ENCODE peak calls at places on chromosomes 5 and 9, in eight cellular contexts. A is neural progenitor cell, C is GM23248, X is K562, E is HCT116, G is endothelial cell of umbilical vein, D is GM23338, R is mesendoderm. K is an unnamed sample. For H3K4me1, the result is how much of the 10 kb centered on the place peaks cover.

GRCh38 chr5:16673241-16673998 is 56.6 kb upstream of the RETREG1 start:
- DNase-seq in R (no peak), D (no peak), G (no peak), E (no peak), A (no peak), X (no peak), C (no peak), K (peak)

GRCh38 chr5:134552301-134552700 is 26.8 kb downstream of the JADE2 start:
- DNase-seq in A (no peak), R (no peak), C (peak), D (no peak), E (no peak), X (no peak), G (peak), K (no peak)

GRCh38 chr5:159217236-159217635 is 7.9 kb upstream of the RNF145 start:
- DNase-seq in X (no peak), R (no peak), D (no peak), G (no peak), C (no peak), E (no peak), A (no peak), K (no peak)

GRCh38 chr9:11328326-11328725 is 715.5 kb upstream of the PTPRD start:
- DNase-seq in G (no peak), A (no peak), D (no peak), E (no peak), X (no peak), R (no peak), C (no peak), K (no peak)

GRCh38 chr5:178511173-178511572 is 79.0 kb downstream of the COL23A1 start:
- DNase-seq in D (no peak), A (no peak), C (no peak), G (no peak), E (no peak), X (no peak), R (no peak), K (no peak)

GRCh38 chr9:98365227-98365669 is 109.8 kb upstream of the TBC1D2 start:
- DNase-seq in D (peak), R (peak), E (peak), C (peak), A (peak), G (peak), X (peak), K (peak)

GRCh38 chr5:88660326-88660946 is 222.5 kb downstream of the MEF2C start:
- DNase-seq in E (peak), R (peak), D (peak), A (peak), G (no peak), C (peak), X (no peak), K (no peak)

GRCh38 chr9:76880210-76880609 is 25.7 kb downstream of the PRUNE2 start:
- DNase-seq in D (no peak), E (no peak), G (no peak), R (no peak), C (no peak), A (no peak), X (no peak), K (no peak)

GRCh38 chr9:123002754-123003153 is 30.7 kb upstream of the GPR21 start:
- DNase-seq in G (peak), C (no peak), E (no peak), A (peak), X (no peak), R (peak), D (peak), K (no peak)

GRCh38 chr5:80036621-80037020 is 1.5 kb downstream of the THBS4 start:
- DNase-seq in G (no peak), C (no peak), X (no peak), E (no peak), D (no peak), A (no peak), R (no peak), K (no peak)

GRCh38 chr5:134079748-134080581 is 34.5 kb upstream of the TCF7 start:
- DNase-seq in E (no peak), C (no peak), G (no peak), A (no peak), R (no peak), D (no peak), X (no peak), K (no peak)

GRCh38 chr5:57684299-57684702 is 201.7 kb upstream of the ACTBL2 start:
- DNase-seq in C (no peak), E (no peak), A (no peak), X (no peak), G (peak), D (no peak), R (peak), K (no peak)

GRCh38 chr5:146582015-146582414 is 66.0 kb upstream of the GPR151 start:
- DNase-seq in E (no peak), A (no peak), D (no peak), C (no peak), X (no peak), G (no peak), R (no peak), K (no peak)

GRCh38 chr5:21121213-21121612 is 1133.2 kb upstream of the CDH18 start:
- DNase-seq in G (no peak), X (no peak), A (no peak), D (no peak), C (no peak), R (no peak), E (no peak), K (no peak)

GRCh38 chr5:73564644-73565165 is 734 bp downstream of the ANKRA2 start:
- DNase-seq in D (no peak), R (peak), G (no peak), X (peak), A (no peak), E (no peak), C (peak), K (peak)

GRCh38 chr9:17635115-17635890 is 56.4 kb downstream of the SH3GL2 start:
- DNase-seq in D (no peak), A (no peak), E (no peak), R (no peak), C (no peak), X (no peak), G (peak), K (no peak)

GRCh38 chr5:115801152-115801551 is 15.3 kb downstream of the CDO1 start:
- DNase-seq in C (no peak), R (no peak), A (no peak), X (no peak), E (no peak), D (no peak), G (no peak), K (no peak)

GRCh38 chr9:70902171-70902570 is 219.2 kb downstream of the TRPM3 start:
- DNase-seq in G (peak), E (no peak), R (no peak), X (no peak), A (no peak), C (peak), D (no peak), K (no peak)

GRCh38 chr9:136270173-136270710 is 24.6 kb upstream of the QSOX2 start:
- DNase-seq in C (no peak), E (no peak), A (no peak), X (no peak), R (no peak), G (no peak), D (no peak), K (no peak)

GRCh38 chr5:55853271-55853670 is 2.1 kb downstream of the IL31RA start:
- DNase-seq in C (peak), X (no peak), D (no peak), R (no peak), A (no peak), E (no peak), G (peak), K (no peak)

GRCh38 chr5:148769941-148770340 is 56.5 kb upstream of the ADRB2 start:
- DNase-seq in A (no peak), C (no peak), E (no peak), R (no peak), G (no peak), D (no peak), X (no peak), K (no peak)

GRCh38 chr5:58871648-58872242 is 288.9 kb downstream of the RAB3C start:
- DNase-seq in E (peak), C (peak), A (peak), D (peak), R (peak), G (peak), X (peak), K (peak)

GRCh38 chr9:84493284-84493947 is 152.9 kb upstream of the SLC28A3 start:
- DNase-seq in A (peak), C (no peak), R (peak), X (no peak), E (no peak), G (no peak), D (peak), K (no peak)

DNA sequence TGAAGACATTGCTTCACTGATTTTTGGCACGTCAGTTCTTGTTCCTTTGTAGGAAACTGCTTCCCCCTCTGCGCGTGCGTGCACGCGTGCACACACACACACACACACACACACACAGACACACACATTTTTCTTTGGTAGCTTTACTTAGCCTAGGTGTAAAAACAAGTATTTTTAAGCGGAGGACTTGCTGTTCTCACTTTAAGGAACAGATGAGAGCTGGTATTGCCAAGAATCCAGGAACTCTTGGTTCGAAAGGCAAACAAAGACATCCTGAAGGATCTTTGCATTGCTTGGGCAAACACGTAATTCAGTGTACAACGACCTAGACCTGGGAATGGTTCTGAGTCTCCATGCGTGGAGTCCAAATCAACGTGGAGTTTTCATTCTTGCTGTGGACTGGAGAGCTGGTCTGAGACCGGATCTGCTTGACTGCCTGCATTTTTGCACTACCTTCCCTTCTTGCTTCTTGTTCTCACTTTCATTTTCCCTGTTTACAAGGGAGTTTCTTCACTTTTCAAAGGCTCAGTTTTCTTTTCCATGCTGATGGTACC is 8.2 kb downstream of the TMEM268 start:
- DNase-seq in D (no peak), A (no peak), X (no peak), G (peak), E (no peak), R (no peak), C (no peak), K (no peak)
- H3K4me1 ChIP-seq in D (under half), A (under half), X (under half), G (under half), E (under half), R (under half), C (under half), K (under half)

DNA sequence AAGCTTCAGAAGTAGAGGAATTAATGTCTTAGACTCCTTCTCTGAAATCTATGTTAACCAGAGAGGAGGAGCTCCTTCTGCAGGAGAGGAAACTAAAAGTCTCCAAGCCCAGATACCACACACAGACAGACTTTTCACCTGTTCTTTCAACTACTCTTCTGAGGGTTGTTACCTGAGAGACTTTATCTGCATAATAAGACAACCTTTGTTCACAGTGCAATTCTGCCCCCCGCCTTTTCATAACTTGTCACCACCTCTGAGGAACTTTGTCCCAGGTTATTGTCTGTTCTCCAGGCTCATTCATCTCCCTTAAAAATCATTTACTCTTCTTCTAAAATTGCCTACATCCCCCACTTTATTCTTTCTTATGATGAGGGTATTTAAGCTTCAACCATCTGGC is 9.4 kb upstream of the GALNT10 start:
- DNase-seq in R (no peak), G (no peak), X (no peak), D (no peak), C (no peak), A (no peak), E (no peak), K (no peak)
- H3K4me2 ChIP-seq in R (no peak), G (no peak), X (no peak), D (peak), C (no peak), A (no peak), E (no peak), K (no peak)

GRCh38 chr5:62299097-62299496 is 6.9 kb upstream of the KIF2A start:
- DNase-seq in R (no peak), C (no peak), D (no peak), G (no peak), X (no peak), A (no peak), E (no peak), K (no peak)

GRCh38 chr5:62299600-62299999 is 6.4 kb upstream of the KIF2A start:
- DNase-seq in C (no peak), X (no peak), E (no peak), R (no peak), D (no peak), G (no peak), A (no peak), K (no peak)

GRCh38 chr5:62296998-62297397 is 9.0 kb upstream of the KIF2A start:
- DNase-seq in X (no peak), D (no peak), G (no peak), E (no peak), R (no peak), A (no peak), C (no peak), K (no peak)

DNA sequence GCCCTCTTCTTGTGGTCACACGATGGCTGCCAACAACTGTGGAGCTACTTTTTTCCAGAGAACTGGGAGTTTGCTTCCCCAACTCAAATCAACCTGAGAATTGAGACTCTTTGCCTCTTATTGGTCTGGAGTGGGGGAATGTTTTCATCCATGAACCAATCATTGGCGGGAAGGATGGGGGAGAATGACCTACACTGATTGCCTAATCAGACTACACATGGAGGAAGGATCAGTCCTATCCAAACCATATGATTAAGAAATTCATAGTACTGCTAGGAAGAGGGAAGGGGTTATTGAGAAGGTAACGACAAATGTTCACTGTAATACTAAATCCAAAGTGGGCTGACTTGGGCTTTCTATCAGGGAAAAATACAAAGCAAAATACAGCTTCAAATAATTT is 7.9 kb upstream of the KIF2A start:
- DNase-seq in R (no peak), D (no peak), C (no peak), A (no peak), G (no peak), E (no peak), X (no peak), K (no peak)
- H3K4me1 ChIP-seq in R (under half), D (under half), C (under half), A (under half), G (under half), E (under half), X (under half), K (under half)

GRCh38 chr5:157540124-157540523 is 35.5 kb downstream of the ADAM19 start:
- DNase-seq in E (no peak), X (no peak), D (no peak), C (no peak), R (no peak), A (no peak), G (peak), K (no peak)
- H3K4me2 ChIP-seq in E (no peak), X (no peak), D (no peak), C (no peak), R (no peak), A (no peak), G (no peak), K (no peak)